ENCODE peak calls at places on chromosomes 3 and 15, in eight cellular contexts. G is transverse colon, I is IMR-90, Q is PC-9, K is GM06990, A is BE2C, B is sigmoid colon, H is K562. N is an unnamed sample.

GRCh38 chr15:32687556-32687955 is 30.2 kb upstream of the GREM1 start:
- DNase-seq in I (peak; percentile 65), Q (no peak), H (no peak), B (no peak), A (peak; percentile 34), K (no peak), G (no peak), N (no peak)

GRCh38 chr3:38578081-38578475 is 71.4 kb downstream of the SCN5A start:
- DNase-seq in A (no peak), Q (no peak), B (no peak), H (no peak), K (no peak), G (no peak), I (no peak), N (no peak)

GRCh38 chr3:104805042-104805441 is 561.7 kb upstream of the ALCAM start:
- DNase-seq in Q (no peak), G (no peak), H (no peak), B (no peak), I (no peak), A (no peak), K (no peak), N (no peak)

GRCh38 chr15:75718326-75718725 is 5.7 kb upstream of the CSPG4 start:
- DNase-seq in K (no peak), I (peak; percentile 76), G (peak; percentile 51), H (no peak), A (peak; percentile 46), B (no peak), Q (peak; percentile 90), N (no peak)

GRCh38 chr3:29307229-29307796 is 26.4 kb downstream of the RBMS3 start:
- DNase-seq in A (no peak), H (no peak), B (no peak), K (no peak), G (no peak), I (peak; percentile 83), Q (no peak), N (no peak)

GRCh38 chr3:59212128-59212764 is 162.4 kb upstream of the CFAP20DC start:
- DNase-seq in H (peak; percentile 12), B (no peak), Q (peak; percentile 46), G (no peak), K (no peak), A (no peak), I (peak; percentile 60), N (peak; percentile 4)

GRCh38 chr15:87756072-87756471 is 500.5 kb downstream of the NTRK3 start:
- DNase-seq in B (no peak), K (no peak), I (no peak), Q (no peak), H (no peak), G (no peak), A (no peak), N (no peak)

GRCh38 chr3:165624761-165625160 is 212.5 kb downstream of the BCHE start:
- DNase-seq in B (no peak), A (no peak), K (no peak), H (peak; percentile 17), Q (no peak), G (no peak), I (peak; percentile 50), N (no peak)

GRCh38 chr15:51368751-51369450 is 27.4 kb downstream of the GLDN start:
- DNase-seq in I (peak; percentile 93), A (no peak), H (no peak), B (no peak), G (no peak), Q (peak; percentile 59), K (no peak), N (no peak)

GRCh38 chr3:44862221-44862637 is 517 bp downstream of the TMEM42 start:
- DNase-seq in B (no peak), G (no peak), I (peak; percentile 19), Q (no peak), A (no peak), H (no peak), K (no peak), N (no peak)

GRCh38 chr3:10557783-10558373 is 52.5 kb upstream of the ATP2B2 start:
- DNase-seq in B (peak; percentile 27), G (no peak), I (peak; percentile 37), Q (no peak), H (no peak), A (no peak), K (no peak), N (no peak)

GRCh38 chr3:50581459-50581842 is 12.1 kb downstream of the HEMK1 start:
- DNase-seq in A (no peak), K (no peak), I (no peak), B (no peak), G (no peak), Q (peak; percentile 18), H (no peak), N (no peak)

GRCh38 chr3:171439996-171440395 is 20.2 kb downstream of the TNIK start:
- DNase-seq in Q (no peak), K (no peak), G (no peak), I (peak; percentile 49), B (no peak), A (no peak), H (no peak), N (no peak)

GRCh38 chr3:25427155-25428002 is 684 bp upstream of the RARB start:
- DNase-seq in I (no peak), K (no peak), H (no peak), G (no peak), B (no peak), A (no peak), Q (no peak), N (no peak)

GRCh38 chr3:36893137-36893557 is 51.7 kb downstream of the TRANK1 start:
- DNase-seq in A (no peak), K (no peak), H (no peak), Q (no peak), B (no peak), G (no peak), I (peak; percentile 76), N (peak; percentile 38)

GRCh38 chr3:53185761-53186465 is 24.9 kb downstream of the PRKCD start:
- DNase-seq in I (no peak), B (no peak), A (no peak), Q (no peak), K (no peak), H (no peak), G (no peak), N (no peak)

GRCh38 chr3:52372822-52373504 is 56.8 kb downstream of the DNAH1 start:
- DNase-seq in A (no peak), H (peak; percentile 73), I (no peak), Q (no peak), G (peak; percentile 51), K (peak; percentile 66), B (no peak), N (no peak)

GRCh38 chr15:33160581-33161165 is 33.8 kb downstream of the FMN1 start:
- DNase-seq in A (peak; percentile 79), G (no peak), Q (no peak), K (no peak), B (no peak), I (no peak), H (no peak), N (no peak)

DNA sequence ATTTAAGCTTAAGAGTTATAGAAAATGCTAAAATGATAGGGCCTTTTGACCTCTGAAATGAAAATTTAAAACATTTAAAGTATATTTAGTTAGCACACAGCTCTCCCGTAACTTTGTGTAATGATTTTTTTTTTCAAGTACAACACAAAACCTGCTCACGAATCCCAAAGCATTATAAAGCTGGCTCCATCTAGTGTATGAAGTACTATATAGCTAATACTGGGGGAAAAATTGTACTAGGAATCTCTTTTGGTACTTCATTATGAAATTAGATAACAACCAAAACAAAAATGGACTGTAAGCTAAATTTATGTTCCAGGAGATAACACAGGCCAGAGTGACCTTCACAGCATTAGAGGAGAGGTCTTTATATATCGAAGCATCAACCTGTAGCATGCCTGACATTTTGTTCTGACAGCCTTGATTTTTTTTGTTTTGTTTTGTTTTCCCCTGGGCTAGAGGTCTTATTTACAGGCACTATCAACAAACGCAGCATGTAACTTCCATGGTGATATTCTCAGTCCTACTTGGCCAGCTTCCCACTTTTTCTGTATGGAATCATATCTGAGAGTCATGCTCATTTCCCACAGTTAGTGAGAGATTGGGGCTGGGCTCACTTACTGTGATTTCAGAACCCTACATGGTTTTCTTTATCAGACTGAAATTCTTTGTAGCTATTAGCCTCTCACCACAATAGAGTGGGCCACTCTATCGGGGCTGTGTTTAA is 116.3 kb downstream of the MITF start:
- DNase-seq in A (peak; percentile 35), H (no peak), Q (no peak), K (no peak), G (no peak), B (no peak), I (peak; percentile 64), N (no peak)
- TF ChIP-seq CTCF in A (peak; percentile 61), H (peak; percentile 14), Q (peak; percentile 36), K (peak; percentile 20), G (no peak), B (no peak), I (peak; percentile 69), N (peak; percentile 51)

GRCh38 chr15:98648654-98649537 is 557 bp downstream of the IGF1R start:
- DNase-seq in K (peak; percentile 57), I (peak; percentile 47), B (peak; percentile 78), A (peak; percentile 65), Q (no peak), H (peak; percentile 57), G (peak; percentile 49), N (no peak)

GRCh38 chr15:98647026-98647773 is 1.1 kb upstream of the IGF1R start:
- DNase-seq in A (peak; percentile 81), B (peak; percentile 89), H (peak; percentile 86), Q (peak; percentile 57), G (peak; percentile 78), I (peak; percentile 43), K (peak; percentile 62), N (no peak)

GRCh38 chr15:98649621-98649995 is 1.3 kb downstream of the IGF1R start:
- DNase-seq in Q (no peak), H (peak; percentile 14), K (peak; percentile 22), I (no peak), G (peak; percentile 52), B (peak; percentile 74), A (peak; percentile 54), N (no peak)

GRCh38 chr15:98647774-98648653 is at the start of gene IGF1R:
- DNase-seq in G (peak; percentile 88), Q (peak; percentile 76), A (peak; percentile 90), H (peak; percentile 89), K (peak; percentile 89), I (peak; percentile 88), B (peak; percentile 93), N (no peak)

GRCh38 chr15:98646546-98647025 is 1.8 kb upstream of the IGF1R start:
- DNase-seq in A (no peak), K (no peak), B (no peak), G (no peak), H (no peak), Q (no peak), I (no peak), N (no peak)
- H3K4me3 ChIP-seq in A (peak overlapping the region; percentile 82), K (peak overlapping the region; percentile 68), B (peak overlapping the region; percentile 63), G (peak overlapping the region; percentile 74), H (peak overlapping the region; percentile 63), Q (peak overlapping the region; percentile 91), I (peak overlapping the region; percentile 85), N (peak overlapping the region; percentile 81)

DNA sequence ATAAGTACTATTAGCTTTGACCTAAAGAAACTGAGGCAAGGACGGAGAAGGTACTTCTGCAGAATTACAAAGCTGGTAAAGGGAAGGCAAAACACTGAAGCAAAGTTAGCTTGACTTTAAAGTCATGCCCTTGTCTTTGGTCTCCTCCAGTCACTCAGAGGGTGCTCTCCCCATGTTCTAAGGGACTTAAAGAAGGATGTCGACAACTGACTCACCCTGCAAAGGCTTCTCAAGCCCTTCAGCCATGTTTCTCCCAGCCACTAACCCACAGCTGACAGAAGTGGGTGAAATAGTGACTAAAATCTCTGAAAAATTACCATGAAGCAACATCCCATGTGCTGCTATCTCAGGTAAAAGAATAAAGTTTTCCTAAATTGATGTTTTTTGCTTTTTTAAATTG is 46.4 kb downstream of the SUCLG2 start:
- DNase-seq in I (no peak), B (no peak), A (no peak), Q (no peak), G (no peak), K (no peak), H (no peak), N (no peak)
- H3K36me3 ChIP-seq in I (peaks cover 11% of the 10 kb centered on the region), B (peaks cover 21% of the 10 kb centered on the region), A (peaks cover 13% of the 10 kb centered on the region), Q (peaks cover 5% of the 10 kb centered on the region), G (no peaks in the 10 kb centered on the region), K (peaks cover 8% of the 10 kb centered on the region), H (peaks cover 46% of the 10 kb centered on the region), N (no peaks in the 10 kb centered on the region)

GRCh38 chr15:28998511-28998910 is 112.7 kb downstream of the APBA2 start:
- DNase-seq in K (no peak), Q (no peak), A (no peak), H (no peak), B (no peak), I (no peak), G (no peak), N (no peak)
- TF ChIP-seq CTCF in K (no peak), Q (no peak), A (no peak), H (no peak), B (no peak), I (no peak), G (no peak), N (no peak)